ENCODE peak calls at places on chromosomes 16 and 17, in seven cellular contexts. One of them, this sample, is unnamed.

GRCh38 chr17:79034931-79035485 is 11.0 kb downstream of the C1QTNF1 start:
- DNase-seq in H9: no peak
- DNase-seq in IMR-90: no peak
- DNase-seq in neuronal stem cell: no peak
- DNase-seq in H1: no peak
- DNase-seq in mesenchymal stem cell: no peak
- DNase-seq in trophoblast cell: no peak
- DNase-seq in this sample: no peak

GRCh38 chr17:43219001-43219400 is 7.3 kb downstream of the TMEM106A start:
- DNase-seq in H9: no peak
- DNase-seq in IMR-90: no peak
- DNase-seq in neuronal stem cell: no peak
- DNase-seq in H1: no peak
- DNase-seq in mesenchymal stem cell: no peak
- DNase-seq in trophoblast cell: no peak
- DNase-seq in this sample: no peak

GRCh38 chr16:78628526-78628925 is 529.1 kb downstream of the WWOX start:
- DNase-seq in H9: no peak
- DNase-seq in IMR-90: no peak
- DNase-seq in neuronal stem cell: no peak
- DNase-seq in H1: no peak
- DNase-seq in mesenchymal stem cell: peak; percentile 68
- DNase-seq in trophoblast cell: no peak
- DNase-seq in this sample: no peak

GRCh38 chr16:4339909-4340308 is 11.2 kb downstream of the PAM16 start:
- DNase-seq in H9: no peak
- DNase-seq in IMR-90: peak; percentile 52
- DNase-seq in neuronal stem cell: no peak
- DNase-seq in H1: no peak
- DNase-seq in mesenchymal stem cell: no peak
- DNase-seq in trophoblast cell: no peak
- DNase-seq in this sample: no peak

GRCh38 chr16:31452631-31453106 is 6.6 kb upstream of the ARMC5 start:
- DNase-seq in H9: no peak
- DNase-seq in IMR-90: peak; percentile 94
- DNase-seq in neuronal stem cell: no peak
- DNase-seq in H1: no peak
- DNase-seq in mesenchymal stem cell: peak; percentile 87
- DNase-seq in trophoblast cell: no peak
- DNase-seq in this sample: peak; percentile 88

GRCh38 chr16:31201511-31202401 is 804 bp downstream of the PYCARD start:
- DNase-seq in H9: peak; percentile 82
- DNase-seq in IMR-90: no peak
- DNase-seq in neuronal stem cell: no peak
- DNase-seq in H1: peak; percentile 81
- DNase-seq in mesenchymal stem cell: peak; percentile 45
- DNase-seq in trophoblast cell: peak; percentile 58
- DNase-seq in this sample: peak; percentile 88

GRCh38 chr17:58242171-58242784 is 3.9 kb downstream of the LPO start:
- DNase-seq in H9: peak; percentile 70
- DNase-seq in IMR-90: no peak
- DNase-seq in neuronal stem cell: no peak
- DNase-seq in H1: no peak
- DNase-seq in mesenchymal stem cell: no peak
- DNase-seq in trophoblast cell: no peak
- DNase-seq in this sample: peak; percentile 46

GRCh38 chr17:72719582-72720493 is 372.6 kb downstream of the SLC39A11 start:
- DNase-seq in H9: no peak
- DNase-seq in IMR-90: peak; percentile 67
- DNase-seq in neuronal stem cell: no peak
- DNase-seq in H1: no peak
- DNase-seq in mesenchymal stem cell: peak; percentile 60
- DNase-seq in trophoblast cell: no peak
- DNase-seq in this sample: no peak

DNA sequence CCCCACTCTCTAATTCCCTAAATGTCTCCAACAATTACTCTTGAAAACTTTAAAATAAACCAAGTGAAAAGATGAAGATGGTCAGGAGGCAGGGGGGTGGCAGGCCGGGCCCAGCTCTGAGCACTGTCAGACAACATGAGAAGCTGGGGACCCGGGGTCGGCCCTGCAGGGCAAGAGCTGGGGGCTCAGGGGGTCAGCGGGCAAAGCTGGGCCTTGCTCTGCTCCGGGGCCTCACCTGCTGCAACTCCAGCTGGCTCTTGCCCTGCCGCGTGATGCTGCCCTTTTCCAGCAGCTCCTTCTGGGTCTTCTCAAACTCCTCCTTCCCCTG is 14.8 kb downstream of the CTRB1 start:
- DNase-seq in H9: no peak
- DNase-seq in IMR-90: no peak
- DNase-seq in neuronal stem cell: no peak
- DNase-seq in H1: no peak
- DNase-seq in mesenchymal stem cell: no peak
- DNase-seq in trophoblast cell: no peak
- DNase-seq in this sample: no peak
- H2BK5ac ChIP-seq in H9: no peak overlapping the region
- H2BK5ac ChIP-seq in IMR-90: no peak overlapping the region
- H2BK5ac ChIP-seq in neuronal stem cell: no peak overlapping the region
- H2BK5ac ChIP-seq in H1: no peak overlapping the region
- H2BK5ac ChIP-seq in mesenchymal stem cell: no peak overlapping the region
- H2BK5ac ChIP-seq in trophoblast cell: no peak overlapping the region
- H2BK5ac ChIP-seq in this sample: no peak overlapping the region

GRCh38 chr16:1680361-1680760 is 2.3 kb downstream of the JPT2 start:
- DNase-seq in H9: no peak
- DNase-seq in IMR-90: no peak
- DNase-seq in neuronal stem cell: no peak
- DNase-seq in H1: no peak
- DNase-seq in mesenchymal stem cell: no peak
- DNase-seq in trophoblast cell: no peak
- DNase-seq in this sample: no peak
- H3K9ac ChIP-seq in H9: no peak overlapping the region
- H3K9ac ChIP-seq in IMR-90: no peak overlapping the region
- H3K9ac ChIP-seq in neuronal stem cell: no peak overlapping the region
- H3K9ac ChIP-seq in H1: no peak overlapping the region
- H3K9ac ChIP-seq in mesenchymal stem cell: no peak overlapping the region
- H3K9ac ChIP-seq in trophoblast cell: no peak overlapping the region
- H3K9ac ChIP-seq in this sample: peak overlapping the region; percentile 53

GRCh38 chr16:87959391-87959968 is 8.2 kb downstream of the BANP start:
- DNase-seq in H9: no peak
- DNase-seq in IMR-90: no peak
- DNase-seq in neuronal stem cell: no peak
- DNase-seq in H1: no peak
- DNase-seq in mesenchymal stem cell: no peak
- DNase-seq in trophoblast cell: no peak
- DNase-seq in this sample: no peak
- H2BK5ac ChIP-seq in H9: no peak overlapping the region
- H2BK5ac ChIP-seq in IMR-90: no peak overlapping the region
- H2BK5ac ChIP-seq in neuronal stem cell: no peak overlapping the region
- H2BK5ac ChIP-seq in H1: no peak overlapping the region
- H2BK5ac ChIP-seq in mesenchymal stem cell: no peak overlapping the region
- H2BK5ac ChIP-seq in trophoblast cell: no peak overlapping the region
- H2BK5ac ChIP-seq in this sample: no peak overlapping the region

GRCh38 chr17:81309140-81309858 is 14.2 kb upstream of the SLC38A10 start:
- DNase-seq in H9: peak; percentile 86
- DNase-seq in IMR-90: peak; percentile 51
- DNase-seq in neuronal stem cell: peak; percentile 54
- DNase-seq in H1: peak; percentile 78
- DNase-seq in mesenchymal stem cell: peak; percentile 84
- DNase-seq in trophoblast cell: peak; percentile 92
- DNase-seq in this sample: peak; percentile 90

GRCh38 chr17:81308161-81308560 is 13.1 kb upstream of the SLC38A10 start:
- DNase-seq in H9: no peak
- DNase-seq in IMR-90: no peak
- DNase-seq in neuronal stem cell: no peak
- DNase-seq in H1: no peak
- DNase-seq in mesenchymal stem cell: no peak
- DNase-seq in trophoblast cell: no peak
- DNase-seq in this sample: no peak

GRCh38 chr17:81306898-81307510 is 11.9 kb upstream of the SLC38A10 start:
- DNase-seq in H9: no peak
- DNase-seq in IMR-90: no peak
- DNase-seq in neuronal stem cell: no peak
- DNase-seq in H1: no peak
- DNase-seq in mesenchymal stem cell: no peak
- DNase-seq in trophoblast cell: no peak
- DNase-seq in this sample: no peak

GRCh38 chr17:81306491-81306890 is 11.4 kb upstream of the SLC38A10 start:
- DNase-seq in H9: no peak
- DNase-seq in IMR-90: no peak
- DNase-seq in neuronal stem cell: no peak
- DNase-seq in H1: no peak
- DNase-seq in mesenchymal stem cell: no peak
- DNase-seq in trophoblast cell: no peak
- DNase-seq in this sample: no peak

DNA sequence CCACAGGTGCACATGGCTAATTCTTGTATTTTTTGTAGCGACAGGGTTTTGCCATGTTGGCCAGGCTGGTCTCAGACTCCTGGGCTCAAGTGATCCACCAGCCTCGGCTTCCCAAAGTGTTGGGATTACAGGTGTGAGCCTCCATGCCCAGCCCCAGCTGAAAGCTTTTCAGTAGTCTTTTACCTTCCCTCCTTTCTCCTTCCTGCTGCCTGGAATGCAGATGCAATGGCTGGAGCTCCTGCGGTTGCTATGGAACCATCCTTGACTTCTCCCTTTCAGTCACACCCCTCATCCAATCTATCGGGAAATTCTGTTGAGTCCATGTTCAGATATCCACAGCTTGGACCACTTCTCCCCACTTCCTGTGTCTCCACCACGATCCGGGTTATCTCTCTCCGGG is 12.5 kb upstream of the SLC38A10 start:
- DNase-seq in H9: no peak
- DNase-seq in IMR-90: no peak
- DNase-seq in neuronal stem cell: no peak
- DNase-seq in H1: no peak
- DNase-seq in mesenchymal stem cell: no peak
- DNase-seq in trophoblast cell: no peak
- DNase-seq in this sample: no peak
- H3K9ac ChIP-seq in H9: no peak overlapping the region
- H3K9ac ChIP-seq in IMR-90: no peak overlapping the region
- H3K9ac ChIP-seq in neuronal stem cell: no peak overlapping the region
- H3K9ac ChIP-seq in H1: no peak overlapping the region
- H3K9ac ChIP-seq in mesenchymal stem cell: no peak overlapping the region
- H3K9ac ChIP-seq in trophoblast cell: no peak overlapping the region
- H3K9ac ChIP-seq in this sample: no peak overlapping the region